ENCODE peak calls at places on chromosomes 16 and 17, in ten cellular contexts. N is AG04450; B is memory B cell; F is activated CD4-positive, alpha-beta T cell treated with anti-CD3 and anti-CD28 coated beads, Interleukin-2, amount 10 ng/mL, durations not matched to agents 7 days and 5 days; G is WTC11; Y is lower leg skin; U is stimulated activated CD8-positive, alpha-beta memory T cell treated with anti-CD3 and anti-CD28 coated beads, Interleukin-2, amount 100 ng/mL, for 48 hours; V is Caki2; D is activated naive CD8-positive, alpha-beta T cell treated with anti-CD3 and anti-CD28 coated beads for 36 hours; P is HuH-7.5. T is an unnamed sample.
A peak's percentile ranks its signal among the peaks of the same experiment; 100 is the strongest.

GRCh38 chr17:51706098-51706497 is 445.8 kb downstream of the UTP18 start:
- DNase-seq in G (no peak), Y (no peak), N (no peak), U (no peak), B (no peak), F (no peak), V (no peak), P (no peak), D (no peak), T (no peak)

GRCh38 chr16:88628512-88628974 is 9.8 kb upstream of the IL17C start:
- DNase-seq in D (peak; percentile 32), B (no peak), F (no peak), N (no peak), U (no peak), V (no peak), G (peak; percentile 85), P (peak; percentile 96), Y (no peak), T (no peak)

GRCh38 chr16:89749637-89750036 is 28.3 kb downstream of the ZNF276 start:
- DNase-seq in V (peak; percentile 72), P (no peak), F (no peak), N (no peak), G (no peak), U (no peak), B (no peak), Y (peak; percentile 89), D (no peak), T (no peak)

GRCh38 chr16:81758376-81758775 is 20.7 kb upstream of the PLCG2 start:
- DNase-seq in D (no peak), U (no peak), F (no peak), B (no peak), P (no peak), V (peak; percentile 33), N (no peak), Y (no peak), G (no peak), T (no peak)

GRCh38 chr17:82882715-82883446 is 43.1 kb upstream of the ZNF750 start:
- DNase-seq in F (peak; percentile 84), P (no peak), V (no peak), D (peak; percentile 77), N (no peak), G (no peak), Y (peak; percentile 91), B (no peak), U (peak; percentile 57), T (no peak)

GRCh38 chr16:87327798-87328495 is 10.8 kb upstream of the C16orf95 start:
- DNase-seq in F (no peak), B (no peak), U (no peak), D (no peak), N (no peak), G (no peak), Y (no peak), V (no peak), P (no peak), T (no peak)

GRCh38 chr17:82149401-82150099 is 51.5 kb upstream of the FASN start:
- DNase-seq in B (no peak), G (no peak), Y (no peak), F (no peak), P (no peak), D (no peak), U (no peak), N (no peak), V (no peak), T (no peak)

GRCh38 chr16:26177438-26177837 is 485.7 kb downstream of the HS3ST4 start:
- DNase-seq in B (no peak), G (no peak), F (no peak), P (no peak), Y (no peak), V (no peak), N (no peak), U (no peak), D (no peak), T (no peak)